ENCODE peak calls at places on chromosome 6, in ten cellular contexts. Y is CD4-positive, alpha-beta memory T cell; J is Peyer's patch; S is iPS DF 6.9; N is neural progenitor cell; R is H1; D is colonic mucosa; V is tibial artery; H is pancreas; F is suprapubic skin. E is an unnamed sample.

GRCh38 chr6:97963148-97963680 is 680.2 kb upstream of the MMS22L start:
- DNase-seq in S (no peak), R (no peak), J (no peak), H (no peak), N (no peak), Y (no peak), F (no peak), V (no peak), D (no peak), E (no peak)

GRCh38 chr6:41371461-41371991 is 36.1 kb downstream of the NCR2 start:
- DNase-seq in H (peak), J (peak), R (no peak), D (peak), N (peak), S (no peak), V (peak), F (no peak), Y (no peak), E (peak)

GRCh38 chr6:68087399-68088133 is 547.5 kb upstream of the ADGRB3 start:
- DNase-seq in J (no peak), Y (no peak), D (no peak), N (no peak), V (no peak), H (no peak), F (no peak), S (no peak), R (no peak), E (no peak)

GRCh38 chr6:138231399-138231886 is 13.2 kb upstream of the PBOV1 start:
- DNase-seq in S (no peak), D (no peak), V (no peak), R (no peak), Y (no peak), J (no peak), F (no peak), H (no peak), N (no peak), E (no peak)

GRCh38 chr6:170074907-170075306 is 216.0 kb downstream of the DLL1 start:
- DNase-seq in N (no peak), H (peak), J (peak), F (peak), S (no peak), D (no peak), Y (no peak), R (no peak), V (no peak), E (no peak)

GRCh38 chr6:169950558-169950957 is 199.1 kb downstream of the ERMARD start:
- DNase-seq in N (peak), F (no peak), D (no peak), R (no peak), Y (no peak), S (no peak), H (no peak), J (peak), V (no peak), E (no peak)

GRCh38 chr6:3039384-3039783 is 28.9 kb upstream of the RIPK1 start:
- DNase-seq in V (no peak), H (no peak), D (no peak), R (no peak), Y (no peak), N (no peak), F (no peak), J (no peak), S (no peak), E (no peak)

GRCh38 chr6:111691345-111692225 is 85.9 kb upstream of the TRAF3IP2 start:
- DNase-seq in Y (no peak), J (no peak), H (no peak), R (no peak), D (peak), F (no peak), V (no peak), S (no peak), N (no peak), E (no peak)

GRCh38 chr6:122129313-122130025 is 270.0 kb upstream of the HSF2 start:
- DNase-seq in S (no peak), F (no peak), R (no peak), N (no peak), H (no peak), V (no peak), Y (no peak), D (no peak), J (no peak), E (no peak)

GRCh38 chr6:31321820-31322219 is 35.2 kb downstream of the HLA-B start:
- DNase-seq in S (no peak), V (no peak), R (no peak), F (no peak), N (peak), H (no peak), D (no peak), J (no peak), Y (no peak), E (no peak)

GRCh38 chr6:63764318-63764916 is 128.8 kb downstream of the PHF3 start:
- DNase-seq in V (no peak), R (no peak), D (no peak), N (peak), J (no peak), H (no peak), Y (peak), S (no peak), F (no peak), E (no peak)

GRCh38 chr6:80338201-80338836 is 231.8 kb downstream of the BCKDHB start:
- DNase-seq in S (peak), F (no peak), R (peak), V (no peak), H (peak), Y (peak), N (peak), D (peak), J (peak), E (peak)

GRCh38 chr6:7108964-7109836 is 1.4 kb downstream of the RREB1 start:
- DNase-seq in N (peak), F (peak), S (no peak), Y (peak), D (peak), V (peak), J (peak), R (no peak), H (peak), E (peak)
- H3K27ac ChIP-seq in N (no peak), F (peak), S (no peak), Y (peak), D (peak), V (peak), J (peak), R (no peak), H (peak), E (peak)

DNA sequence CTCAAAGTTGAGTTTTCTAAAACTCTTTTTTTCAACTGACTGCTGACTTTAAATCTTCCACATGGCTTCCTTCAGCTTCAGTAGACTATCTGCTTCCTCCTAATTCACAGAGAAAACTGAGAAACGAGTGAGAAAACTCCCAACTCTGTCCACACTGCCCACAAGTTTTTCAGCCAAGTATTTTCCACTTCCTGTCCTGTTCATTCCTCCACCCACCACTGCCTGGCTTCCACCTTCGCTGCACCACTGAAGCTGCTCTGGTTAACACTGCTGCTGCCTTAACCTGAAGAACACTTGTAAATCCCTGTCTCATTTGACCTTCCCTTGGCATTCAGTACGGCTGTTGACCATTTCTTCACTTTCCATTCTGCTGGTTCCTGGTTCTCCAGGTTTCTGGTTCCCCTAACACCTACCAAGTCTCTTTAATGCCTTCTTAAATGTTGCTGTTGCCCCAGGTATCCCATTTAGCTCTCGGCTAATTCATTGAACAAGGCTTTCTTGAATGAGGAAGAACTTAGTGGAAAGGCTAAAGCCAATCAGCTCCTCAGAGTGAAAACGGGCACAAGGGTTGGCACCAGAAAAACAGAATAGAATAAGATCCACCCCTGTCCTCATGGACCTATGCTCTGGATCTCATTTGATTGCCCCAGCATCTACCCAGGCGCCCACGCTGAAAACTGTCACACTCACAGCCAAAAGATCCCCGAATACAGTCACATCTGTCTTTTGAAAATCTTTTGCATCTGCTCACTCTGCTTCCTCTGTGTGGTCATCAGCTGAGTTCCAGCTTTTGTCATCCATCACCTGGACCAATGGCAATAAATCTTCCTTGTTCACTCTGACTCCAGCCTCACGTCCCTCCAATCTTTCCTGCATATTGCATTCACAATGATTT is 104.4 kb upstream of the TAB2 start:
- DNase-seq in D (no peak), R (no peak), V (no peak), H (no peak), J (no peak), N (no peak), Y (no peak), F (no peak), S (no peak), E (no peak)
- H3K27ac ChIP-seq in D (no peak), R (no peak), V (no peak), H (no peak), J (peak), N (no peak), Y (no peak), F (no peak), S (no peak), E (no peak)

GRCh38 chr6:147507162-147508072 is 1.1 kb upstream of the SAMD5 start:
- DNase-seq in H (peak), N (peak), Y (no peak), J (peak), R (no peak), S (no peak), D (peak), F (no peak), V (peak), E (no peak)
- H3K27ac ChIP-seq in H (peak), N (no peak), Y (no peak), J (peak), R (no peak), S (no peak), D (peak), F (peak), V (peak), E (no peak)

DNA sequence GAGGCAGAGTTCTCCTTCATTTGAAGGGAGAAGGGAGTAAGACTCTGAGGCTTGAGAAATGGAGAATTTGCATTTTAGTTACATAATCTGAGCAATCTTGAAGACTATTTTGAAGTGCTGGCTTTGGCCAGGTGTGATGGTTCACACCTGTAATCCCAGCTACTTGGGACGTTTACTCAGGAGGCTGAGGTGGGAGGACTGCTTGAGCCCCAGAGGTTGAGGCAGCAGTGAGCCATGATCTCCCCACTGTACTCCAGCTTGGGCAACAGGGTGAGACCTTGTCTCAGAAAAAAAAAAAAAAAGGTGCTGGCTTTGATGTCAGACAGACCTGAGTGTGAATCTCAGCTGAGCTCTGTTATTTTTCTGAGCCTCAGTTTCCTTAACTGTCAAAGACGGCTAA is 12.4 kb upstream of the ARMC12 start:
- DNase-seq in D (no peak), H (no peak), N (no peak), F (no peak), S (no peak), Y (no peak), J (no peak), V (no peak), R (no peak), E (no peak)
- H3K27ac ChIP-seq in D (peak), H (peak), N (no peak), F (peak), S (no peak), Y (peak), J (peak), V (peak), R (no peak), E (peak)

GRCh38 chr6:158777510-158777909 is 41.7 kb downstream of the EZR start:
- DNase-seq in D (no peak), N (no peak), F (no peak), R (no peak), V (no peak), S (no peak), Y (no peak), H (no peak), J (no peak), E (no peak)
- H3K27ac ChIP-seq in D (peak), N (no peak), F (no peak), R (no peak), V (no peak), S (no peak), Y (no peak), H (no peak), J (no peak), E (no peak)

DNA sequence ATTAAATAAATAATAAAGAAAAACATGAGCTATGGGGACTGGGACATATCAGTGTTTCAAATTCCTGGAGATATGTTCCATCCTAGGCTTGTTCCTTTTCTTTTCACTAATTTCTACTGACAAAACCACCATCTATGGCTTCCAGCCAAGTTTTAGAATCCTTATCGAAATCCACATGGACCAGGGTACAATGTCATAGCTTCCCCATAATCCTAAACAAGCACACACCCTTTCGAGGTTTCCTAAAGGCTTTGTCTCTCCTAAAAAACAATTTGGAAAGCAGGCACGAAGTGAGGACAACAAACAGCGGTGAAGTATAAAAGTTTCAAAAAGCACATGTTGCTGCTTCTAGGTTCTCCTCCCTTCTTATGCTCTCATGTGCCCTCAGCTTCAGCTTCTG is 13.3 kb upstream of the DST start:
- DNase-seq in H (no peak), Y (no peak), V (no peak), R (no peak), J (no peak), F (no peak), D (no peak), N (no peak), S (no peak), E (no peak)
- H3K27ac ChIP-seq in H (no peak), Y (no peak), V (no peak), R (no peak), J (no peak), F (peak), D (peak), N (no peak), S (no peak), E (peak)

GRCh38 chr6:1708820-1709612 is 99.3 kb downstream of the FOXC1 start:
- DNase-seq in S (no peak), F (no peak), N (no peak), D (no peak), J (no peak), V (no peak), Y (no peak), R (no peak), H (no peak), E (no peak)

GRCh38 chr6:1713016-1713600 is 103.4 kb downstream of the FOXC1 start:
- DNase-seq in R (no peak), N (no peak), F (no peak), J (no peak), H (no peak), Y (no peak), V (no peak), D (no peak), S (no peak), E (no peak)

GRCh38 chr6:1715336-1715735 is 105.6 kb downstream of the FOXC1 start:
- DNase-seq in H (no peak), F (no peak), Y (no peak), J (no peak), V (no peak), D (no peak), R (no peak), S (no peak), N (no peak), E (no peak)

GRCh38 chr6:1711136-1711535 is 101.4 kb downstream of the FOXC1 start:
- DNase-seq in H (no peak), N (no peak), F (no peak), R (no peak), D (no peak), S (no peak), V (no peak), J (no peak), Y (no peak), E (no peak)

GRCh38 chr6:1712451-1712850 is 102.7 kb downstream of the FOXC1 start:
- DNase-seq in V (no peak), H (no peak), J (no peak), F (no peak), D (no peak), R (no peak), Y (no peak), S (no peak), N (no peak), E (no peak)
- H3K27ac ChIP-seq in V (no peak), H (no peak), J (no peak), F (no peak), D (no peak), R (no peak), Y (no peak), S (no peak), N (no peak), E (no peak)